ENCODE peak calls at places on chromosomes 6 and 20, in five cellular contexts. One of them, this sample, is unnamed. For H3K4me1, the result is how much of the 10 kb centered on the place peaks cover.

GRCh38 chr6:154995241-154996162 is at the start of gene TIAM2:
- DNase-seq in CD4-positive, alpha-beta memory T cell: no peak
- DNase-seq in Peyer's patch: peak
- DNase-seq in A549: peak
- DNase-seq in left ventricle myocardium inferior: peak
- DNase-seq in this sample: peak

GRCh38 chr6:19921821-19922220 is 84.7 kb downstream of the ID4 start:
- DNase-seq in CD4-positive, alpha-beta memory T cell: no peak
- DNase-seq in Peyer's patch: no peak
- DNase-seq in A549: no peak
- DNase-seq in left ventricle myocardium inferior: no peak
- DNase-seq in this sample: no peak

GRCh38 chr6:132261354-132261753 is 139.9 kb downstream of the MOXD1 start:
- DNase-seq in CD4-positive, alpha-beta memory T cell: no peak
- DNase-seq in Peyer's patch: no peak
- DNase-seq in A549: no peak
- DNase-seq in left ventricle myocardium inferior: no peak
- DNase-seq in this sample: no peak

GRCh38 chr6:37049990-37050853 is 44.8 kb downstream of the FGD2 start:
- DNase-seq in CD4-positive, alpha-beta memory T cell: peak
- DNase-seq in Peyer's patch: no peak
- DNase-seq in A549: no peak
- DNase-seq in left ventricle myocardium inferior: peak
- DNase-seq in this sample: peak

GRCh38 chr20:2032168-2032567 is 38.3 kb upstream of the PDYN start:
- DNase-seq in CD4-positive, alpha-beta memory T cell: no peak
- DNase-seq in Peyer's patch: no peak
- DNase-seq in A549: no peak
- DNase-seq in left ventricle myocardium inferior: no peak
- DNase-seq in this sample: no peak

GRCh38 chr20:10674684-10675455 is 1.1 kb upstream of the JAG1 start:
- DNase-seq in CD4-positive, alpha-beta memory T cell: no peak
- DNase-seq in Peyer's patch: peak
- DNase-seq in A549: peak
- DNase-seq in left ventricle myocardium inferior: peak
- DNase-seq in this sample: peak

GRCh38 chr20:6051505-6051904 is 2.4 kb downstream of the LRRN4 start:
- DNase-seq in CD4-positive, alpha-beta memory T cell: no peak
- DNase-seq in Peyer's patch: no peak
- DNase-seq in A549: no peak
- DNase-seq in left ventricle myocardium inferior: no peak
- DNase-seq in this sample: no peak

GRCh38 chr20:16208443-16208842 is 364.8 kb downstream of the KIF16B start:
- DNase-seq in CD4-positive, alpha-beta memory T cell: no peak
- DNase-seq in Peyer's patch: no peak
- DNase-seq in A549: no peak
- DNase-seq in left ventricle myocardium inferior: no peak
- DNase-seq in this sample: no peak

GRCh38 chr6:80541886-80542285 is 435.4 kb downstream of the BCKDHB start:
- DNase-seq in CD4-positive, alpha-beta memory T cell: no peak
- DNase-seq in Peyer's patch: no peak
- DNase-seq in A549: no peak
- DNase-seq in left ventricle myocardium inferior: no peak
- DNase-seq in this sample: no peak

GRCh38 chr6:26554669-26555504 is 16.7 kb downstream of the HMGN4 start:
- DNase-seq in CD4-positive, alpha-beta memory T cell: peak
- DNase-seq in Peyer's patch: no peak
- DNase-seq in A549: no peak
- DNase-seq in left ventricle myocardium inferior: peak
- DNase-seq in this sample: peak

GRCh38 chr20:48295445-48295903 is 510.2 kb upstream of the SULF2 start:
- DNase-seq in CD4-positive, alpha-beta memory T cell: no peak
- DNase-seq in Peyer's patch: no peak
- DNase-seq in A549: peak
- DNase-seq in left ventricle myocardium inferior: no peak
- DNase-seq in this sample: no peak

GRCh38 chr6:635233-635632 is 21.7 kb downstream of the HUS1B start:
- DNase-seq in CD4-positive, alpha-beta memory T cell: no peak
- DNase-seq in Peyer's patch: no peak
- DNase-seq in A549: no peak
- DNase-seq in left ventricle myocardium inferior: no peak
- DNase-seq in this sample: no peak

GRCh38 chr6:117494694-117495318 is 12.3 kb downstream of the DCBLD1 start:
- DNase-seq in CD4-positive, alpha-beta memory T cell: no peak
- DNase-seq in Peyer's patch: no peak
- DNase-seq in A549: no peak
- DNase-seq in left ventricle myocardium inferior: no peak
- DNase-seq in this sample: no peak

GRCh38 chr6:84522135-84522535 is 242.3 kb downstream of the TBX18 start:
- DNase-seq in CD4-positive, alpha-beta memory T cell: no peak
- DNase-seq in Peyer's patch: no peak
- DNase-seq in A549: peak
- DNase-seq in left ventricle myocardium inferior: no peak
- DNase-seq in this sample: peak

GRCh38 chr6:1049900-1050299 is 262.0 kb upstream of the FOXQ1 start:
- DNase-seq in CD4-positive, alpha-beta memory T cell: no peak
- DNase-seq in Peyer's patch: no peak
- DNase-seq in A549: no peak
- DNase-seq in left ventricle myocardium inferior: no peak
- DNase-seq in this sample: no peak

GRCh38 chr6:7075341-7075740 is 32.4 kb upstream of the RREB1 start:
- DNase-seq in CD4-positive, alpha-beta memory T cell: no peak
- DNase-seq in Peyer's patch: no peak
- DNase-seq in A549: no peak
- DNase-seq in left ventricle myocardium inferior: no peak
- DNase-seq in this sample: no peak

GRCh38 chr6:151107897-151108427 is 131.8 kb upstream of the AKAP12 start:
- DNase-seq in CD4-positive, alpha-beta memory T cell: no peak
- DNase-seq in Peyer's patch: no peak
- DNase-seq in A549: no peak
- DNase-seq in left ventricle myocardium inferior: no peak
- DNase-seq in this sample: no peak

GRCh38 chr6:70957284-70957617 is 391 bp upstream of the B3GAT2 start:
- DNase-seq in CD4-positive, alpha-beta memory T cell: peak
- DNase-seq in Peyer's patch: no peak
- DNase-seq in A549: no peak
- DNase-seq in left ventricle myocardium inferior: no peak
- DNase-seq in this sample: no peak

GRCh38 chr20:44137210-44137781 is 49.7 kb downstream of the JPH2 start:
- DNase-seq in CD4-positive, alpha-beta memory T cell: no peak
- DNase-seq in Peyer's patch: no peak
- DNase-seq in A549: no peak
- DNase-seq in left ventricle myocardium inferior: peak
- DNase-seq in this sample: peak

GRCh38 chr6:36692220-36692619 is 5.4 kb upstream of the RAB44 start:
- DNase-seq in CD4-positive, alpha-beta memory T cell: peak
- DNase-seq in Peyer's patch: no peak
- DNase-seq in A549: no peak
- DNase-seq in left ventricle myocardium inferior: no peak
- DNase-seq in this sample: no peak

GRCh38 chr6:3194535-3195376 is 32.7 kb downstream of the TUBB2B start:
- DNase-seq in CD4-positive, alpha-beta memory T cell: no peak
- DNase-seq in Peyer's patch: no peak
- DNase-seq in A549: no peak
- DNase-seq in left ventricle myocardium inferior: no peak
- DNase-seq in this sample: no peak

GRCh38 chr6:141451508-141452353 is 681.0 kb upstream of the GJE1 start:
- DNase-seq in CD4-positive, alpha-beta memory T cell: no peak
- DNase-seq in Peyer's patch: no peak
- DNase-seq in A549: peak
- DNase-seq in left ventricle myocardium inferior: no peak
- DNase-seq in this sample: no peak

GRCh38 chr6:156901309-156902019 is 124.3 kb downstream of the ARID1B start:
- DNase-seq in CD4-positive, alpha-beta memory T cell: no peak
- DNase-seq in Peyer's patch: no peak
- DNase-seq in A549: no peak
- DNase-seq in left ventricle myocardium inferior: no peak
- DNase-seq in this sample: no peak

GRCh38 chr20:2688041-2688591 is 4.5 kb upstream of the EBF4 start:
- DNase-seq in CD4-positive, alpha-beta memory T cell: peak
- DNase-seq in Peyer's patch: no peak
- DNase-seq in A549: no peak
- DNase-seq in left ventricle myocardium inferior: peak
- DNase-seq in this sample: peak

GRCh38 chr6:152673233-152673632 is 24.5 kb upstream of the MYCT1 start:
- DNase-seq in CD4-positive, alpha-beta memory T cell: no peak
- DNase-seq in Peyer's patch: no peak
- DNase-seq in A549: no peak
- DNase-seq in left ventricle myocardium inferior: no peak
- DNase-seq in this sample: no peak

GRCh38 chr6:135334169-135334568 is 153.1 kb downstream of the MYB start:
- DNase-seq in CD4-positive, alpha-beta memory T cell: no peak
- DNase-seq in Peyer's patch: no peak
- DNase-seq in A549: no peak
- DNase-seq in left ventricle myocardium inferior: no peak
- DNase-seq in this sample: no peak

GRCh38 chr20:51789434-51789833 is 12.9 kb downstream of the SALL4 start:
- DNase-seq in CD4-positive, alpha-beta memory T cell: no peak
- DNase-seq in Peyer's patch: no peak
- DNase-seq in A549: no peak
- DNase-seq in left ventricle myocardium inferior: no peak
- DNase-seq in this sample: no peak

GRCh38 chr6:166055801-166056200 is 111.8 kb downstream of the TBXT start:
- DNase-seq in CD4-positive, alpha-beta memory T cell: no peak
- DNase-seq in Peyer's patch: no peak
- DNase-seq in A549: no peak
- DNase-seq in left ventricle myocardium inferior: no peak
- DNase-seq in this sample: no peak

GRCh38 chr6:142706200-142706599 is 238.8 kb downstream of the HIVEP2 start:
- DNase-seq in CD4-positive, alpha-beta memory T cell: no peak
- DNase-seq in Peyer's patch: no peak
- DNase-seq in A549: no peak
- DNase-seq in left ventricle myocardium inferior: no peak
- DNase-seq in this sample: no peak

DNA sequence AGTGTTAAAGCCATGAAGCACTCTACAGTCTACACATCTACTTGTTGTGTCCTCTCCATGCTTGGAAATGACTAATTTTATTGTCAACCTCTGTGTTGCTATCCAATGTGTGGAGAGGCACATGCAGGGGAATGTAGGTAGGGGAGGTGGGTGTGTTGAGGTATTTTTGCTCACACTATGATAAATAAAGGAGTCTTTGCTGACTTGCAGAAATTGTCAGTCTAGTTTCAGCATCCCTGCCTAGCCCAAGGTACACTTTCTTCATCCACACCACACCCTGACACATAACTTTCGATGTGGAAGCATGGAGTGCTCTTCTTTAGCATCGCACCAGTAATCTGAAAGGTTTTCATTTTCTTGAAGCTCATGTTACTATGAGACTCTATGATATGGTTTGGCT is 264.0 kb downstream of the TRDN start:
- DNase-seq in CD4-positive, alpha-beta memory T cell: no peak
- DNase-seq in Peyer's patch: no peak
- DNase-seq in A549: no peak
- DNase-seq in left ventricle myocardium inferior: no peak
- DNase-seq in this sample: no peak
- H3K4me3 ChIP-seq in CD4-positive, alpha-beta memory T cell: no peak
- H3K4me3 ChIP-seq in Peyer's patch: no peak
- H3K4me3 ChIP-seq in A549: no peak
- H3K4me3 ChIP-seq in left ventricle myocardium inferior: no peak
- H3K4me3 ChIP-seq in this sample: no peak

DNA sequence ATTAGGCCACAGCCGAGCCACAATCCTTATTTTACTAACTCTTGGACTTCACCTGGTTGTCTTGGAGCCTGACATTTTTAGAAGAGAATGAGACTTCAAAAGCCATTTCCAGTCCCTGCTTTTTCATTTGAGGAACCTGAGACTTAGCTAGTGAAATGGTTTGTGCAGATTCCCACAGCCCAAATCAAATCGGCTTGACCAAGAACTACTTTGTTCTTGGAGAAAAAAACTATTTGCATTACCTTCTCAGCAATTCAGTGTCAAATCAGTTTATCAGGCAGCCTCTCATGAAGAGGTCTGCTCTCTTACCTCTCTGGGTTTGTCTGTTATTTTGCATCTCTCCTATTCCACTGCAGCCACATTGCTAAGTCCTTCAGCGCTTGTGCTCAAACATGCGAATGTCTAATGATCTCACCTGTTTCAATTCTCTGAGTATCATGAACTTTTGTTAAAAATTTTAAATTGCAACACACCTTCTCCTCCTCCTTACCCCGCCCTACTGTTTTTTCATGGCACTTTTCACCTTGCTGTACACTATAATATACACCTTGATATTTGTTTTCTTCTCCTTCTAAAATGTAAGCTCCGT is 573 bp upstream of the IFNGR1 start:
- DNase-seq in CD4-positive, alpha-beta memory T cell: no peak
- DNase-seq in Peyer's patch: no peak
- DNase-seq in A549: no peak
- DNase-seq in left ventricle myocardium inferior: no peak
- DNase-seq in this sample: no peak
- H3K4me1 ChIP-seq in CD4-positive, alpha-beta memory T cell: half or more
- H3K4me1 ChIP-seq in Peyer's patch: under half
- H3K4me1 ChIP-seq in A549: under half
- H3K4me1 ChIP-seq in left ventricle myocardium inferior: half or more
- H3K4me1 ChIP-seq in this sample: under half

DNA sequence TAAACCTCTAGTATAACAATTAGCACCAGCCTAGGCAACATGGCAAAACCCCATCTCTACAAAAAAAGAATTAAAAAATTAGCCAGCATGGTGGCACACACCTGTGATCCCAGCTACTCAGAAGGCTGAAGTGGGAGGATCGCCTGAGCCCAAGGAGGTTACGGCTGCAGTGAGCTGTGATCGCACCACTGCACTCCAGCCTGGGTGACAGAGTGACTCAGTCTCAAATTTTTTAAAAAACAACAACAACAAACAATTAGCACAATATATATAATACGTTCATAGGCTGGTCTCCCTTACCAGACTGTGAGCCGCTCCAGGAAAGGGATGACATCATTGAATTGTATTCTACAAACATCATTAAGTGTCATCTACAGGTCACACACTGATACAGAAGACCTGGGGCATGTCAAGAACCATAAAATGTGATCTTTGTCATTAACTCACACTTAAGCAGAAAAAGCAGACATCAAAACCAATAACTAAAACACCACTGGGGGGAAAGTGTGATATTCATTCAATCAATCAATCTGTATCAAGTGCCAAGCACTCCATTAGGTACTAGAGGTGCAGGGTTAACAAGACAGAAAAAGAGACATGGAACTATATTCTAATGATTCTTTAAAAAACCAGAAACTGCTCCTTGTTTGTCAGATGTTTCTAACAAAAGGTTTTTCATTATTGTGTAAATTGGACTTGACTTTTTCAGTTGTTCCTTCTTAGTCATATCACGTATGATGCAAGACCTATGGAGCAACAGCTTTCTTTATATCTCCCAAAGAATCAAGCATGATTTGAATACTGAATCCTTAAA is 17.8 kb downstream of the MAP3K5 start:
- DNase-seq in CD4-positive, alpha-beta memory T cell: no peak
- DNase-seq in Peyer's patch: no peak
- DNase-seq in A549: no peak
- DNase-seq in left ventricle myocardium inferior: no peak
- DNase-seq in this sample: no peak
- H3K4me3 ChIP-seq in CD4-positive, alpha-beta memory T cell: no peak
- H3K4me3 ChIP-seq in Peyer's patch: no peak
- H3K4me3 ChIP-seq in A549: no peak
- H3K4me3 ChIP-seq in left ventricle myocardium inferior: no peak
- H3K4me3 ChIP-seq in this sample: no peak

GRCh38 chr6:44077201-44077946 is 49.9 kb downstream of the MRPL14 start:
- DNase-seq in CD4-positive, alpha-beta memory T cell: no peak
- DNase-seq in Peyer's patch: no peak
- DNase-seq in A549: no peak
- DNase-seq in left ventricle myocardium inferior: no peak
- DNase-seq in this sample: no peak
- H3K4me1 ChIP-seq in CD4-positive, alpha-beta memory T cell: under half
- H3K4me1 ChIP-seq in Peyer's patch: under half
- H3K4me1 ChIP-seq in A549: under half
- H3K4me1 ChIP-seq in left ventricle myocardium inferior: half or more
- H3K4me1 ChIP-seq in this sample: under half

This sample was measured in right cardiac atrium.